ENCODE peak calls at places on chromosome 16, in five cellular contexts. One of them, this sample, is unnamed.

GRCh38 chr16:75267631-75268264 is 16.3 kb upstream of the BCAR1 start:
- DNase-seq in A549: peak; percentile 96
- DNase-seq in Caki2: peak; percentile 73
- DNase-seq in kidney glomerular epithelial cell: peak; percentile 80
- DNase-seq in nephron progenitor cell: no peak
- DNase-seq in this sample: peak; percentile 87

GRCh38 chr16:89209522-89210044 is 7.9 kb upstream of the ZNF778 start:
- DNase-seq in nephron progenitor cell: no peak
- DNase-seq in Caki2: no peak
- DNase-seq in kidney glomerular epithelial cell: no peak
- DNase-seq in A549: no peak
- DNase-seq in this sample: no peak

GRCh38 chr16:24917891-24918290 is 72.1 kb downstream of the SLC5A11 start:
- DNase-seq in nephron progenitor cell: no peak
- DNase-seq in A549: no peak
- DNase-seq in kidney glomerular epithelial cell: no peak
- DNase-seq in Caki2: no peak
- DNase-seq in this sample: no peak

GRCh38 chr16:85037050-85037410 is 9.4 kb downstream of the KIAA0513 start:
- DNase-seq in Caki2: peak; percentile 83
- DNase-seq in kidney glomerular epithelial cell: peak; percentile 6
- DNase-seq in A549: no peak
- DNase-seq in nephron progenitor cell: no peak
- DNase-seq in this sample: peak; percentile 77

GRCh38 chr16:67157106-67157748 is 2.5 kb downstream of the TRADD start:
- DNase-seq in Caki2: no peak
- DNase-seq in kidney glomerular epithelial cell: no peak
- DNase-seq in nephron progenitor cell: no peak
- DNase-seq in A549: no peak
- DNase-seq in this sample: no peak

GRCh38 chr16:87461466-87461975 is 31.3 kb downstream of the ZCCHC14 start:
- DNase-seq in nephron progenitor cell: peak; percentile 75
- DNase-seq in kidney glomerular epithelial cell: peak; percentile 83
- DNase-seq in A549: peak; percentile 94
- DNase-seq in Caki2: peak; percentile 93
- DNase-seq in this sample: peak; percentile 97

GRCh38 chr16:79451196-79451816 is 149.2 kb downstream of the MAF start:
- DNase-seq in Caki2: no peak
- DNase-seq in A549: no peak
- DNase-seq in kidney glomerular epithelial cell: no peak
- DNase-seq in nephron progenitor cell: no peak
- DNase-seq in this sample: no peak

GRCh38 chr16:48451323-48451722 is 66.1 kb upstream of the SIAH1 start:
- DNase-seq in Caki2: no peak
- DNase-seq in nephron progenitor cell: no peak
- DNase-seq in kidney glomerular epithelial cell: no peak
- DNase-seq in A549: no peak
- DNase-seq in this sample: no peak

GRCh38 chr16:85524365-85524629 is 88.8 kb upstream of the GSE1 start:
- DNase-seq in A549: no peak
- DNase-seq in nephron progenitor cell: no peak
- DNase-seq in Caki2: no peak
- DNase-seq in kidney glomerular epithelial cell: no peak
- DNase-seq in this sample: no peak

GRCh38 chr16:72427001-72427785 is 255.2 kb upstream of the PMFBP1 start:
- DNase-seq in A549: no peak
- DNase-seq in nephron progenitor cell: no peak
- DNase-seq in Caki2: no peak
- DNase-seq in kidney glomerular epithelial cell: no peak
- DNase-seq in this sample: no peak

GRCh38 chr16:85306071-85306792 is 194.0 kb upstream of the CIBAR2 start:
- DNase-seq in A549: no peak
- DNase-seq in Caki2: peak; percentile 73
- DNase-seq in nephron progenitor cell: peak; percentile 49
- DNase-seq in kidney glomerular epithelial cell: peak; percentile 25
- DNase-seq in this sample: peak; percentile 89

GRCh38 chr16:10250137-10250850 is 68.1 kb upstream of the GRIN2A start:
- DNase-seq in kidney glomerular epithelial cell: no peak
- DNase-seq in nephron progenitor cell: no peak
- DNase-seq in Caki2: no peak
- DNase-seq in A549: no peak
- DNase-seq in this sample: no peak

GRCh38 chr16:64089697-64090096 is 1032.2 kb downstream of the CDH11 start:
- DNase-seq in A549: no peak
- DNase-seq in nephron progenitor cell: peak; percentile 9
- DNase-seq in kidney glomerular epithelial cell: no peak
- DNase-seq in Caki2: peak; percentile 45
- DNase-seq in this sample: peak; percentile 33

GRCh38 chr16:13322357-13322756 is 421.0 kb downstream of the SHISA9 start:
- DNase-seq in nephron progenitor cell: no peak
- DNase-seq in A549: no peak
- DNase-seq in Caki2: no peak
- DNase-seq in kidney glomerular epithelial cell: no peak
- DNase-seq in this sample: no peak

GRCh38 chr16:50326835-50327465 is 41.8 kb downstream of the BRD7 start:
- DNase-seq in A549: no peak
- DNase-seq in Caki2: no peak
- DNase-seq in nephron progenitor cell: no peak
- DNase-seq in kidney glomerular epithelial cell: peak; percentile 3
- DNase-seq in this sample: no peak

GRCh38 chr16:84825896-84826557 is 6.2 kb downstream of the CRISPLD2 start:
- DNase-seq in nephron progenitor cell: no peak
- DNase-seq in kidney glomerular epithelial cell: no peak
- DNase-seq in A549: no peak
- DNase-seq in Caki2: no peak
- DNase-seq in this sample: no peak

GRCh38 chr16:64008131-64008530 is 1113.7 kb downstream of the CDH11 start:
- DNase-seq in nephron progenitor cell: no peak
- DNase-seq in Caki2: no peak
- DNase-seq in kidney glomerular epithelial cell: no peak
- DNase-seq in A549: no peak
- DNase-seq in this sample: no peak

GRCh38 chr16:901149-901548 is 69.6 kb downstream of the LMF1 start:
- DNase-seq in Caki2: no peak
- DNase-seq in kidney glomerular epithelial cell: no peak
- DNase-seq in nephron progenitor cell: no peak
- DNase-seq in A549: no peak
- DNase-seq in this sample: no peak

GRCh38 chr16:70751593-70751992 is 49.4 kb downstream of the VAC14 start:
- DNase-seq in Caki2: no peak
- DNase-seq in A549: no peak
- DNase-seq in kidney glomerular epithelial cell: no peak
- DNase-seq in nephron progenitor cell: no peak
- DNase-seq in this sample: no peak